ENCODE peak calls at places on chromosomes 13 and 19, in eight cellular contexts. O, M, W, J, I, H, G and X are unnamed samples.

GRCh38 chr19:55461974-55462628 is 659 bp upstream of the ISOC2 start:
- DNase-seq in M (no peak), J (peak; percentile 57), I (no peak), G (no peak), H (no peak), O (peak; percentile 44), W (peak; percentile 77), X (no peak)

GRCh38 chr19:11375143-11375948 is 880 bp downstream of the SWSAP1 start:
- DNase-seq in I (peak; percentile 67), M (no peak), O (peak; percentile 49), W (peak; percentile 63), H (peak; percentile 45), G (peak; percentile 62), J (peak; percentile 67), X (no peak)

GRCh38 chr19:48926909-48927308 is 6.6 kb upstream of the DHDH start:
- DNase-seq in G (no peak), H (peak; percentile 97), I (peak; percentile 54), O (peak; percentile 95), J (peak; percentile 82), M (peak; percentile 99), W (peak; percentile 85), X (no peak)

GRCh38 chr13:51518847-51519246 is 65.4 kb upstream of the WDFY2 start:
- DNase-seq in I (no peak), J (no peak), W (no peak), O (peak; percentile 72), M (peak; percentile 23), G (no peak), H (no peak), X (peak; percentile 60)

GRCh38 chr19:33553530-33554310 is 32.1 kb upstream of the PEPD start:
- DNase-seq in G (no peak), W (no peak), I (no peak), M (no peak), H (no peak), O (no peak), J (no peak), X (no peak)

GRCh38 chr19:4972509-4973230 is 3.8 kb downstream of the KDM4B start:
- DNase-seq in G (no peak), M (peak; percentile 52), H (peak; percentile 93), I (no peak), O (peak; percentile 91), J (peak; percentile 17), W (no peak), X (peak; percentile 39)

GRCh38 chr13:68506888-68507551 is 1276.9 kb upstream of the PCDH9 start:
- DNase-seq in M (no peak), J (no peak), G (no peak), O (no peak), H (no peak), I (no peak), W (no peak), X (no peak)

GRCh38 chr13:95356916-95357315 is 55.7 kb upstream of the ABCC4 start:
- DNase-seq in M (no peak), G (no peak), I (no peak), O (no peak), W (no peak), H (no peak), J (no peak), X (no peak)

GRCh38 chr13:47250141-47250540 is 353.3 kb upstream of the HTR2A start:
- DNase-seq in I (no peak), W (no peak), M (peak; percentile 91), G (no peak), J (no peak), O (peak; percentile 71), H (peak; percentile 53), X (no peak)

GRCh38 chr13:30132623-30133553 is 174.5 kb downstream of the KATNAL1 start:
- DNase-seq in I (peak; percentile 96), H (peak; percentile 96), J (peak; percentile 89), G (peak; percentile 76), O (peak; percentile 88), W (peak; percentile 88), M (peak; percentile 68), X (peak; percentile 98)

GRCh38 chr19:33865306-33865705 is 68.6 kb downstream of the KCTD15 start:
- DNase-seq in I (no peak), G (no peak), M (no peak), H (no peak), O (no peak), J (no peak), W (no peak), X (no peak)

GRCh38 chr19:6414033-6414643 is 10.5 kb downstream of the KHSRP start:
- DNase-seq in J (no peak), G (no peak), W (peak; percentile 26), O (no peak), H (peak; percentile 82), I (no peak), M (no peak), X (no peak)

GRCh38 chr13:35388456-35388855 is 88.0 kb downstream of the MAB21L1 start:
- DNase-seq in M (no peak), H (no peak), W (no peak), J (no peak), I (no peak), O (no peak), G (no peak), X (no peak)

GRCh38 chr19:51586103-51586728 is 15.1 kb downstream of the ZNF175 start:
- DNase-seq in H (no peak), J (no peak), I (no peak), G (no peak), W (no peak), O (no peak), M (no peak), X (no peak)

GRCh38 chr13:62710766-62711165 is 1295.1 kb upstream of the PCDH20 start:
- DNase-seq in M (no peak), G (no peak), O (no peak), H (peak; percentile 15), I (no peak), W (no peak), J (no peak), X (no peak)

GRCh38 chr13:44463759-44464158 is 90.1 kb downstream of the SERP2 start:
- DNase-seq in H (no peak), I (no peak), J (no peak), O (no peak), G (no peak), M (no peak), W (no peak), X (no peak)

GRCh38 chr13:49629196-49629938 is 1.1 kb downstream of the ARL11 start:
- DNase-seq in W (no peak), I (no peak), J (peak; percentile 43), O (no peak), M (no peak), H (no peak), G (no peak), X (no peak)
- H3K79me2 ChIP-seq in W (no peaks in the 10 kb centered on the region), I (no peaks in the 10 kb centered on the region), J (no peaks in the 10 kb centered on the region), O (no peaks in the 10 kb centered on the region), M (no peaks in the 10 kb centered on the region), H (no peaks in the 10 kb centered on the region), G (no peaks in the 10 kb centered on the region), X (no peaks in the 10 kb centered on the region)

GRCh38 chr13:101155920-101156319 is 260.4 kb downstream of the NALCN start:
- DNase-seq in J (no peak), G (no peak), W (no peak), M (no peak), H (no peak), O (peak; percentile 11), I (no peak), X (no peak)

GRCh38 chr13:101150998-101151397 is 265.3 kb downstream of the NALCN start:
- DNase-seq in J (peak; percentile 9), I (peak; percentile 12), W (no peak), M (peak; percentile 14), O (no peak), H (no peak), G (no peak), X (no peak)

GRCh38 chr13:101149735-101150380 is 266.4 kb downstream of the NALCN start:
- DNase-seq in M (peak; percentile 10), J (peak; percentile 38), W (peak; percentile 2), I (peak; percentile 7), O (peak; percentile 37), H (peak; percentile 75), G (no peak), X (no peak)

GRCh38 chr13:101157261-101157660 is 259.0 kb downstream of the NALCN start:
- DNase-seq in I (no peak), M (peak; percentile 42), H (no peak), O (no peak), W (no peak), J (no peak), G (no peak), X (no peak)

GRCh38 chr13:101152184-101152583 is 264.1 kb downstream of the NALCN start:
- DNase-seq in H (no peak), G (no peak), W (no peak), O (no peak), M (no peak), J (no peak), I (no peak), X (no peak)
- H2AFZ ChIP-seq in H (no peak overlapping the region), G (no peak overlapping the region), W (no peak overlapping the region), O (no peak overlapping the region), M (no peak overlapping the region), J (no peak overlapping the region), I (no peak overlapping the region), X (no peak overlapping the region)

GRCh38 chr13:112710855-112711527 is 21.2 kb downstream of the ATP11A start:
- DNase-seq in O (no peak), M (no peak), I (no peak), J (no peak), H (no peak), G (no peak), W (no peak), X (no peak)
- H3K4me2 ChIP-seq in O (peak overlapping the region; percentile 79), M (peak overlapping the region; percentile 81), I (peak overlapping the region; percentile 70), J (peak overlapping the region; percentile 70), H (peak overlapping the region; percentile 88), G (no peak overlapping the region), W (peak overlapping the region; percentile 77), X (peak overlapping the region; percentile 53)

GRCh38 chr13:40660692-40661091 is 5.7 kb downstream of the FOXO1 start:
- DNase-seq in J (no peak), M (no peak), W (no peak), G (no peak), H (no peak), O (no peak), I (no peak), X (no peak)
- H3K79me2 ChIP-seq in J (peaks cover 96% of the 10 kb centered on the region), M (peaks cover 43% of the 10 kb centered on the region), W (no peaks in the 10 kb centered on the region), G (peaks cover 71% of the 10 kb centered on the region), H (peaks cover 67% of the 10 kb centered on the region), O (peaks cover 86% of the 10 kb centered on the region), I (peaks cover 88% of the 10 kb centered on the region), X (peaks cover 42% of the 10 kb centered on the region)

DNA sequence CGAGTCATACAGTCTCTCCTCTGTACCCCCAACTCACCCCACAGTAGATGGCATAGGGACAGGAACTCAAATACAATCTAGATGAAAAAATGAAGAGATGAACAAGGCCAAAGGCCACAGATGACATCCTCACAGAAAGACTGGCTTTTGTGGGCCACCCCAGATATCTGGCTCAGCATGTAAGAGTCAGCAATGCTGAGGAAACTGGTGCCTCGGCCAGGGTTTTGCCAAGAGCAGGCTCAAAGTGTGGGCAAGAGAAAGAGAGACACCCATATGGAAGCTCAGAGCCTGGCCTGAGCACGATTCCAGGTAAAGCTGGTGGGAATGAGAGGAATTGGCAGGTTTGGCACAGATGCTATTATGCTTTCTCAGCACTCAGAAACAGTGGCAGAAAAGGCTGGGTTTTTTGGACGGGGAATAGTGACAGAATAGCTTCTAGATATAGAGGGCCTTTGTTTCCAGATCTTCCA is 460.6 kb downstream of the FOXO1 start:
- DNase-seq in I (no peak), H (no peak), M (no peak), J (peak; percentile 28), O (no peak), W (no peak), G (no peak), X (no peak)
- H2AFZ ChIP-seq in I (no peak overlapping the region), H (peak overlapping the region; percentile 20), M (peak overlapping the region; percentile 7), J (peak overlapping the region; percentile 33), O (peak overlapping the region; percentile 63), W (no peak overlapping the region), G (no peak overlapping the region), X (no peak overlapping the region)